ENCODE peak calls at places on chromosomes 11 and 22, in five cellular contexts. P is H1, Y is PC-9, T is Peyer's patch, R is RWPE2. Q is an unnamed sample.
A peak's percentile ranks its signal among the peaks of the same experiment; 100 is the strongest.

GRCh38 chr11:96151501-96151900 is 191.5 kb downstream of the MAML2 start:
- DNase-seq in Y (peak; percentile 20), R (no peak), P (no peak), T (no peak), Q (no peak)

GRCh38 chr11:57567210-57567511 is 311 bp downstream of the UBE2L6 start:
- DNase-seq in T (no peak), R (no peak), P (no peak), Y (no peak), Q (no peak)

GRCh38 chr22:19877626-19878339 is 23.1 kb upstream of the GNB1L start:
- DNase-seq in P (peak; percentile 39), T (no peak), Y (no peak), R (no peak), Q (no peak)

GRCh38 chr22:29206372-29207230 is 905 bp downstream of the EMID1 start:
- DNase-seq in R (no peak), T (no peak), P (no peak), Y (no peak), Q (no peak)

GRCh38 chr22:33875316-33875715 is 45.0 kb downstream of the LARGE1 start:
- DNase-seq in T (no peak), P (no peak), R (no peak), Y (no peak), Q (no peak)

GRCh38 chr11:63832336-63832735 is 6.6 kb upstream of the MARK2 start:
- DNase-seq in T (no peak), P (no peak), Y (no peak), R (no peak), Q (no peak)

GRCh38 chr11:47552086-47552580 is 799 bp downstream of the CELF1 start:
- DNase-seq in R (no peak), P (peak; percentile 58), Y (peak; percentile 65), T (no peak), Q (no peak)

GRCh38 chr22:40637181-40638150 is 947 bp upstream of the MRTFA start:
- DNase-seq in T (no peak), Y (no peak), P (peak; percentile 55), R (no peak), Q (no peak)

GRCh38 chr22:35212020-35212419 is 45.3 kb upstream of the HMGXB4 start:
- DNase-seq in R (no peak), T (no peak), P (no peak), Y (no peak), Q (peak; percentile 44)

GRCh38 chr22:47372596-47373385 is 610.3 kb downstream of the TBC1D22A start:
- DNase-seq in T (peak; percentile 39), P (no peak), Y (no peak), R (peak; percentile 11), Q (no peak)

GRCh38 chr11:123545726-123546125 is 108.7 kb downstream of the SCN3B start:
- DNase-seq in P (no peak), T (no peak), R (no peak), Y (no peak), Q (no peak)

GRCh38 chr11:113974741-113975470 is at the start of gene HTR3A:
- DNase-seq in R (no peak), Y (peak; percentile 53), T (no peak), P (peak; percentile 76), Q (no peak)

GRCh38 chr22:20438678-20439492 is 1.3 kb upstream of the SCARF2 start:
- DNase-seq in P (no peak), T (peak; percentile 29), Y (no peak), R (peak; percentile 41), Q (no peak)

GRCh38 chr22:21915624-21916308 is 36.9 kb downstream of the PPM1F start:
- DNase-seq in T (no peak), Y (no peak), R (no peak), P (no peak), Q (no peak)

GRCh38 chr22:35705141-35705540 is 12.5 kb upstream of the APOL5 start:
- DNase-seq in Y (peak; percentile 88), P (no peak), T (no peak), R (no peak), Q (peak; percentile 10)

GRCh38 chr11:129249923-129250322 is 57.8 kb upstream of the ARHGAP32 start:
- DNase-seq in T (no peak), P (no peak), Y (no peak), R (no peak), Q (no peak)

GRCh38 chr11:126485021-126485781 is 129.7 kb downstream of the ST3GAL4 start:
- DNase-seq in P (no peak), T (no peak), Y (no peak), R (no peak), Q (no peak)

GRCh38 chr11:65169164-65169641 is 830 bp upstream of the SPDYC start:
- DNase-seq in R (no peak), Y (no peak), T (no peak), P (no peak), Q (no peak)

GRCh38 chr11:73077454-73077853 is 64.7 kb downstream of the FCHSD2 start:
- DNase-seq in Y (no peak), P (no peak), T (no peak), R (no peak), Q (no peak)

GRCh38 chr22:28978158-28978557 is 83.5 kb downstream of the C22orf31 start:
- DNase-seq in Y (no peak), T (no peak), P (no peak), R (no peak), Q (no peak)

GRCh38 chr11:69750108-69750850 is 24.9 kb downstream of the FGF4 start:
- DNase-seq in P (no peak), R (no peak), Y (no peak), T (no peak), Q (no peak)

GRCh38 chr11:78045851-78046485 is 17.7 kb upstream of the THRSP start:
- DNase-seq in P (peak; percentile 95), R (no peak), Y (peak; percentile 56), T (peak; percentile 89), Q (no peak)
- H3K4me3 ChIP-seq in P (no peak overlapping the region), R (peak overlapping the region; percentile 6), Y (peak overlapping the region; percentile 37), T (peak overlapping the region; percentile 53), Q (peak overlapping the region; percentile 35)

GRCh38 chr11:7306900-7307299 is 55.2 kb downstream of the SYT9 start:
- DNase-seq in P (no peak), Y (no peak), R (no peak), T (no peak), Q (no peak)
- H3K36me3 ChIP-seq in P (no peaks in the 10 kb centered on the region), Y (no peaks in the 10 kb centered on the region), R (no peaks in the 10 kb centered on the region), T (no peaks in the 10 kb centered on the region), Q (no peaks in the 10 kb centered on the region)

GRCh38 chr11:45289369-45289768 is 3.2 kb upstream of the SYT13 start:
- DNase-seq in Y (no peak), R (no peak), P (no peak), T (no peak), Q (peak; percentile 56)
- H3K27me3 ChIP-seq in Y (peaks cover 70% of the 10 kb centered on the region), R (peaks cover 39% of the 10 kb centered on the region), P (peaks cover 12% of the 10 kb centered on the region), T (no peaks in the 10 kb centered on the region), Q (peaks cover 17% of the 10 kb centered on the region)

GRCh38 chr11:10602366-10602765 is 33.9 kb upstream of the LYVE1 start:
- DNase-seq in Y (no peak), P (no peak), R (no peak), T (no peak), Q (no peak)
- H3K4me3 ChIP-seq in Y (no peak overlapping the region), P (no peak overlapping the region), R (no peak overlapping the region), T (no peak overlapping the region), Q (no peak overlapping the region)

GRCh38 chr11:60934790-60935605 is 10.7 kb downstream of the TMEM132A start:
- DNase-seq in T (no peak), P (no peak), Y (peak; percentile 30), R (no peak), Q (no peak)
- H3K36me3 ChIP-seq in T (no peaks in the 10 kb centered on the region), P (peaks cover 41% of the 10 kb centered on the region), Y (no peaks in the 10 kb centered on the region), R (peaks cover 12% of the 10 kb centered on the region), Q (peaks cover 1% of the 10 kb centered on the region)

DNA sequence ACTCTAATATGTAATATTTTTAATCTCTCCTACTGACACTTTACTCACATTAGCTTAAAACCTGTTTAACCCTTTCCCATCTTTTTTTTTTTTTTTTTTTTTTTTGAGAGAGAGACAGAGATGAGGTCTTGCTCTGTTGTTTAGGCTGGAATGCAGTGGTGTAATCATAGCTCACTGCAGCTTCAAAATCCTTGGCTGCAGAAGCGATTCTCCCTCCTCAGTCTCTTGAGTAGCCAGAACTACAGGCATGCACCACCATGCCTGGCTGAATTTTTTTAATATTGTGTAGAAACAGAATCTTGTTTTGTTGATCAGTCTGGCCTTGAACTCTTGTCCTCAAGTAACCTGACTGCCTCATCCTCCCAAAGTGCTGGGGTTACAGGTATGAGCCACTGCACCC is 37.3 kb downstream of the PAMR1 start:
- DNase-seq in T (no peak), P (no peak), R (no peak), Y (no peak), Q (no peak)
- H3K27me3 ChIP-seq in T (no peaks in the 10 kb centered on the region), P (no peaks in the 10 kb centered on the region), R (no peaks in the 10 kb centered on the region), Y (no peaks in the 10 kb centered on the region), Q (peaks cover 4% of the 10 kb centered on the region)

Q was measured in kidney epithelial cell.